ENCODE peak calls at places on chromosomes 11 and 22, in ten cellular contexts. D, I, L, J, N, F, X, G, T and R are unnamed samples.

GRCh38 chr11:128379587-128380279 is 207.6 kb downstream of the ETS1 start:
- DNase-seq in D (no peak), I (no peak), L (no peak), J (no peak), N (peak; percentile 71), F (no peak), X (no peak), G (no peak), T (no peak), R (no peak)

GRCh38 chr22:17237031-17237668 is 17.9 kb upstream of the ADA2 start:
- DNase-seq in D (no peak), I (no peak), L (no peak), J (no peak), N (no peak), F (no peak), X (no peak), G (no peak), T (no peak), R (no peak)

GRCh38 chr11:126310229-126310991 is 6.5 kb downstream of the DCPS start:
- DNase-seq in D (peak; percentile 77), I (peak; percentile 82), L (peak; percentile 85), J (peak; percentile 81), N (peak; percentile 87), F (peak; percentile 67), X (peak; percentile 85), G (peak; percentile 72), T (peak; percentile 67), R (no peak)

GRCh38 chr22:41217553-41218157 is 12.5 kb downstream of the L3MBTL2 start:
- DNase-seq in D (peak; percentile 96), I (peak; percentile 50), L (peak; percentile 45), J (peak; percentile 44), N (no peak), F (no peak), X (peak; percentile 65), G (peak; percentile 20), T (peak; percentile 58), R (no peak)

GRCh38 chr11:107719557-107720304 is 7.9 kb upstream of the SLN start:
- DNase-seq in D (no peak), I (no peak), L (no peak), J (no peak), N (peak; percentile 25), F (no peak), X (no peak), G (no peak), T (no peak), R (no peak)

GRCh38 chr11:45062974-45063635 is 83.3 kb upstream of the PRDM11 start:
- DNase-seq in D (no peak), I (no peak), L (no peak), J (no peak), N (peak; percentile 17), F (no peak), X (no peak), G (peak; percentile 16), T (no peak), R (no peak)

GRCh38 chr22:47780281-47780875 is 1017.9 kb downstream of the TBC1D22A start:
- DNase-seq in D (no peak), I (no peak), L (no peak), J (no peak), N (no peak), F (no peak), X (no peak), G (no peak), T (no peak), R (no peak)

GRCh38 chr11:76236092-76237026 is 30.1 kb upstream of the WNT11 start:
- DNase-seq in D (peak; percentile 53), I (no peak), L (peak; percentile 80), J (no peak), N (peak; percentile 56), F (peak; percentile 30), X (no peak), G (peak; percentile 50), T (no peak), R (no peak)

GRCh38 chr11:64206457-64207246 is at the start of gene FERMT3:
- DNase-seq in D (no peak), I (no peak), L (no peak), J (peak; percentile 83), N (no peak), F (peak; percentile 45), X (no peak), G (no peak), T (no peak), R (no peak)

GRCh38 chr22:50525991-50526848 is 822 bp upstream of the SCO2 start:
- DNase-seq in D (peak; percentile 72), I (peak; percentile 67), L (peak; percentile 89), J (peak; percentile 86), N (peak; percentile 54), F (peak; percentile 79), X (peak; percentile 68), G (peak; percentile 66), T (no peak), R (no peak)

GRCh38 chr11:47923667-47924066 is 56.7 kb upstream of the PTPRJ start:
- DNase-seq in D (peak; percentile 44), I (no peak), L (no peak), J (no peak), N (no peak), F (no peak), X (no peak), G (peak; percentile 19), T (no peak), R (no peak)

GRCh38 chr11:67167086-67167485 is 48.0 kb downstream of the KDM2A start:
- DNase-seq in D (no peak), I (no peak), L (no peak), J (no peak), N (no peak), F (no peak), X (no peak), G (no peak), T (no peak), R (no peak)

GRCh38 chr22:25569983-25570382 is 5.5 kb downstream of the GRK3 start:
- DNase-seq in D (no peak), I (no peak), L (no peak), J (no peak), N (no peak), F (no peak), X (no peak), G (no peak), T (no peak), R (no peak)

GRCh38 chr22:23405366-23405851 is 174.7 kb downstream of the IGLL1 start:
- DNase-seq in D (no peak), I (no peak), L (no peak), J (no peak), N (no peak), F (no peak), X (no peak), G (peak; percentile 4), T (no peak), R (no peak)

GRCh38 chr11:70156291-70157037 is 46.6 kb upstream of the FADD start:
- DNase-seq in D (no peak), I (no peak), L (no peak), J (no peak), N (no peak), F (no peak), X (no peak), G (peak; percentile 46), T (no peak), R (no peak)

GRCh38 chr11:26696330-26696729 is 25.5 kb downstream of the SLC5A12 start:
- DNase-seq in D (no peak), I (no peak), L (no peak), J (no peak), N (peak; percentile 22), F (no peak), X (no peak), G (no peak), T (no peak), R (no peak)

GRCh38 chr11:120066738-120067303 is 71.1 kb downstream of the TRIM29 start:
- DNase-seq in D (no peak), I (no peak), L (no peak), J (no peak), N (no peak), F (no peak), X (no peak), G (no peak), T (no peak), R (no peak)

GRCh38 chr11:130533871-130534270 is 85.4 kb downstream of the ADAMTS15 start:
- DNase-seq in D (no peak), I (no peak), L (no peak), J (no peak), N (no peak), F (no peak), X (no peak), G (no peak), T (no peak), R (no peak)

GRCh38 chr11:130534525-130534924 is 86.1 kb downstream of the ADAMTS15 start:
- DNase-seq in D (no peak), I (no peak), L (no peak), J (no peak), N (no peak), F (no peak), X (no peak), G (no peak), T (no peak), R (no peak)

GRCh38 chr11:130531061-130531460 is 82.6 kb downstream of the ADAMTS15 start:
- DNase-seq in D (peak; percentile 51), I (no peak), L (no peak), J (no peak), N (no peak), F (no peak), X (no peak), G (no peak), T (no peak), R (no peak)

GRCh38 chr11:130535530-130535929 is 87.1 kb downstream of the ADAMTS15 start:
- DNase-seq in D (no peak), I (no peak), L (no peak), J (no peak), N (peak; percentile 46), F (no peak), X (no peak), G (peak; percentile 45), T (no peak), R (no peak)

GRCh38 chr11:130533113-130533803 is 84.8 kb downstream of the ADAMTS15 start:
- DNase-seq in D (no peak), I (no peak), L (no peak), J (no peak), N (no peak), F (no peak), X (no peak), G (no peak), T (no peak), R (no peak)
- TF ChIP-seq CTCF in D (no peak), I (no peak), L (no peak), J (no peak), N (no peak), F (no peak), X (no peak), G (no peak), T (no peak), R (no peak)

GRCh38 chr11:77401486-77402217 is 72.2 kb downstream of the PAK1 start:
- DNase-seq in D (no peak), I (no peak), L (no peak), J (no peak), N (peak; percentile 30), F (no peak), X (no peak), G (no peak), T (no peak), R (no peak)
- TF ChIP-seq CTCF in D (no peak), I (no peak), L (no peak), J (no peak), N (no peak), F (no peak), X (no peak), G (no peak), T (no peak), R (no peak)

GRCh38 chr11:114395776-114396175 is 4.5 kb downstream of the C11orf71 start:
- DNase-seq in D (no peak), I (no peak), L (no peak), J (peak; percentile 25), N (peak; percentile 66), F (no peak), X (peak; percentile 7), G (no peak), T (no peak), R (no peak)
- TF ChIP-seq CTCF in D (peak; percentile 23), I (no peak), L (peak; percentile 14), J (no peak), N (peak; percentile 68), F (no peak), X (no peak), G (no peak), T (no peak), R (peak; percentile 30)

GRCh38 chr22:46107089-46107664 is 43.1 kb upstream of the PPARA start:
- DNase-seq in D (no peak), I (no peak), L (no peak), J (no peak), N (no peak), F (no peak), X (no peak), G (peak; percentile 88), T (peak; percentile 37), R (no peak)
- TF ChIP-seq CTCF in D (no peak), I (no peak), L (no peak), J (no peak), N (no peak), F (no peak), X (no peak), G (no peak), T (no peak), R (no peak)